ENCODE peak calls at places on chromosomes 2 and 18, in eight cellular contexts. T, J, Z, B, D, H, V and F are unnamed samples.

GRCh38 chr2:149872638-149873037 is 285.1 kb upstream of the MMADHC start:
- DNase-seq in B (no peak), D (no peak), V (no peak), J (no peak), T (no peak), H (no peak), Z (no peak), F (no peak)

GRCh38 chr2:226130192-226130591 is 669.4 kb downstream of the IRS1 start:
- DNase-seq in J (no peak), D (no peak), B (no peak), V (no peak), H (no peak), Z (no peak), T (peak; percentile 34), F (no peak)

GRCh38 chr2:127526940-127527804 is 883 bp upstream of the IWS1 start:
- DNase-seq in D (no peak), V (no peak), J (no peak), H (no peak), Z (peak; percentile 9), B (no peak), T (no peak), F (no peak)

GRCh38 chr2:220847587-220847986 is 724.5 kb downstream of the EPHA4 start:
- DNase-seq in B (no peak), D (peak; percentile 15), H (no peak), V (no peak), Z (no peak), J (no peak), T (peak; percentile 93), F (no peak)

GRCh38 chr2:224278531-224278930 is 123.4 kb downstream of the FAM124B start:
- DNase-seq in Z (no peak), H (no peak), V (no peak), D (no peak), B (no peak), T (peak; percentile 33), J (no peak), F (no peak)

GRCh38 chr2:127080941-127081769 is 25.8 kb downstream of the BIN1 start:
- DNase-seq in T (no peak), J (no peak), B (no peak), D (no peak), Z (peak; percentile 22), H (peak; percentile 45), V (no peak), F (no peak)

GRCh38 chr2:38261569-38262513 is 115.2 kb downstream of the ATL2 start:
- DNase-seq in Z (peak; percentile 13), T (no peak), H (no peak), D (no peak), J (no peak), V (no peak), B (no peak), F (no peak)

GRCh38 chr2:135043345-135043744 is 3.9 kb downstream of the MAP3K19 start:
- DNase-seq in B (no peak), D (no peak), H (peak; percentile 4), J (no peak), T (no peak), V (no peak), Z (no peak), F (no peak)

GRCh38 chr2:236625156-236625690 is 55.6 kb downstream of the ACKR3 start:
- DNase-seq in Z (no peak), T (no peak), B (no peak), H (no peak), D (no peak), V (no peak), J (no peak), F (peak; percentile 58)

GRCh38 chr2:179768765-179769164 is 92.6 kb downstream of the ZNF385B start:
- DNase-seq in V (no peak), D (no peak), B (peak; percentile 17), H (no peak), T (peak; percentile 1), Z (no peak), J (no peak), F (no peak)

GRCh38 chr2:144669196-144669987 is 149.5 kb upstream of the ZEB2 start:
- DNase-seq in J (no peak), Z (no peak), T (no peak), H (no peak), B (no peak), V (no peak), D (no peak), F (no peak)

GRCh38 chr2:132929786-132930185 is 259.8 kb upstream of the LYPD1 start:
- DNase-seq in D (no peak), J (no peak), H (no peak), B (no peak), V (no peak), T (peak; percentile 64), Z (no peak), F (no peak)

GRCh38 chr18:48909721-48910120 is 41.0 kb downstream of the SMAD7 start:
- DNase-seq in H (no peak), J (no peak), B (no peak), V (no peak), Z (no peak), D (no peak), T (no peak), F (no peak)

GRCh38 chr2:121707920-121708361 is 28.7 kb downstream of the NIFK start:
- DNase-seq in V (no peak), D (no peak), B (no peak), Z (no peak), T (no peak), J (no peak), H (no peak), F (no peak)

GRCh38 chr18:36756262-36756661 is 72.5 kb downstream of the TPGS2 start:
- DNase-seq in J (no peak), D (no peak), H (no peak), Z (no peak), V (no peak), B (no peak), T (peak; percentile 31), F (no peak)

GRCh38 chr2:213087040-213087439 is 64.4 kb downstream of the IKZF2 start:
- DNase-seq in D (no peak), T (no peak), H (no peak), B (no peak), J (no peak), V (no peak), Z (no peak), F (no peak)

GRCh38 chr2:88638123-88638650 is 10.9 kb upstream of the EIF2AK3 start:
- DNase-seq in Z (no peak), D (no peak), T (no peak), B (no peak), H (no peak), V (no peak), J (no peak), F (no peak)

GRCh38 chr18:77114564-77115391 is 17.8 kb downstream of the MBP start:
- DNase-seq in Z (no peak), H (peak; percentile 56), T (peak; percentile 94), D (peak; percentile 97), J (no peak), B (peak; percentile 90), V (peak; percentile 51), F (peak; percentile 98)

GRCh38 chr2:56410140-56410539 is 226.3 kb downstream of the CCDC85A start:
- DNase-seq in Z (no peak), T (peak; percentile 11), D (no peak), J (no peak), B (no peak), V (no peak), H (no peak), F (no peak)

GRCh38 chr2:158488442-158489216 is 31.9 kb downstream of the PKP4 start:
- DNase-seq in T (no peak), J (no peak), Z (no peak), B (no peak), D (no peak), H (no peak), V (no peak), F (no peak)

GRCh38 chr18:26483633-26484032 is 64.7 kb downstream of the KCTD1 start:
- DNase-seq in V (no peak), H (no peak), J (no peak), D (no peak), T (no peak), Z (no peak), B (no peak), F (no peak)

GRCh38 chr2:162073776-162074578 is at the start of gene DPP4:
- DNase-seq in Z (no peak), B (peak; percentile 14), T (peak; percentile 22), V (peak; percentile 31), J (peak; percentile 32), H (peak; percentile 32), D (no peak), F (peak; percentile 75)

GRCh38 chr2:190838492-190838910 is 42.1 kb upstream of the GLS start:
- DNase-seq in J (no peak), T (peak; percentile 89), D (no peak), H (no peak), Z (no peak), B (no peak), V (no peak), F (no peak)

GRCh38 chr2:157840568-157841156 is 35.5 kb downstream of the ACVR1 start:
- DNase-seq in J (no peak), D (no peak), V (no peak), Z (no peak), T (peak; percentile 39), H (no peak), B (peak; percentile 49), F (no peak)

GRCh38 chr2:25032094-25032493 is 9.8 kb upstream of the EFR3B start:
- DNase-seq in T (peak; percentile 17), B (no peak), D (no peak), Z (no peak), J (no peak), V (no peak), H (no peak), F (no peak)